ENCODE peak calls at places on chromosomes 3 and 15, in seven cellular contexts. One of them, this sample, is unnamed.

GRCh38 chr3:49727154-49727923 is 3.6 kb upstream of the GMPPB start:
- DNase-seq in fibroblast of lung: no peak
- DNase-seq in lung microvascular endothelial cell: no peak
- DNase-seq in AG04450: no peak
- DNase-seq in iPS-NIHi11: no peak
- DNase-seq in NT2/D1: no peak
- DNase-seq in putamen: no peak
- DNase-seq in this sample: no peak

GRCh38 chr3:133162906-133163305 is 124.7 kb downstream of the TMEM108 start:
- DNase-seq in fibroblast of lung: no peak
- DNase-seq in iPS-NIHi11: no peak
- DNase-seq in lung microvascular endothelial cell: no peak
- DNase-seq in NT2/D1: no peak
- DNase-seq in AG04450: no peak
- DNase-seq in putamen: peak
- DNase-seq in this sample: peak

GRCh38 chr3:38017445-38018295 is 11.8 kb downstream of the PLCD1 start:
- DNase-seq in iPS-NIHi11: no peak
- DNase-seq in AG04450: no peak
- DNase-seq in NT2/D1: no peak
- DNase-seq in putamen: no peak
- DNase-seq in fibroblast of lung: no peak
- DNase-seq in lung microvascular endothelial cell: no peak
- DNase-seq in this sample: no peak

GRCh38 chr3:131714585-131715220 is 211.9 kb upstream of the MRPL3 start:
- DNase-seq in iPS-NIHi11: no peak
- DNase-seq in NT2/D1: no peak
- DNase-seq in fibroblast of lung: no peak
- DNase-seq in putamen: no peak
- DNase-seq in lung microvascular endothelial cell: no peak
- DNase-seq in AG04450: no peak
- DNase-seq in this sample: no peak

GRCh38 chr15:71742964-71743363 is 67.4 kb upstream of the NR2E3 start:
- DNase-seq in NT2/D1: no peak
- DNase-seq in AG04450: no peak
- DNase-seq in iPS-NIHi11: no peak
- DNase-seq in fibroblast of lung: no peak
- DNase-seq in putamen: no peak
- DNase-seq in lung microvascular endothelial cell: no peak
- DNase-seq in this sample: no peak

GRCh38 chr15:101277038-101277822 is at the start of gene SELENOS:
- DNase-seq in fibroblast of lung: peak
- DNase-seq in lung microvascular endothelial cell: peak
- DNase-seq in iPS-NIHi11: peak
- DNase-seq in NT2/D1: peak
- DNase-seq in putamen: peak
- DNase-seq in AG04450: peak
- DNase-seq in this sample: peak

GRCh38 chr3:73352841-73353493 is 271.8 kb downstream of the PDZRN3 start:
- DNase-seq in lung microvascular endothelial cell: no peak
- DNase-seq in AG04450: no peak
- DNase-seq in putamen: no peak
- DNase-seq in fibroblast of lung: no peak
- DNase-seq in iPS-NIHi11: no peak
- DNase-seq in NT2/D1: no peak
- DNase-seq in this sample: no peak

GRCh38 chr3:193046369-193046768 is 128.7 kb upstream of the MB21D2 start:
- DNase-seq in iPS-NIHi11: no peak
- DNase-seq in lung microvascular endothelial cell: no peak
- DNase-seq in putamen: no peak
- DNase-seq in AG04450: no peak
- DNase-seq in fibroblast of lung: no peak
- DNase-seq in NT2/D1: no peak
- DNase-seq in this sample: no peak

GRCh38 chr3:49411550-49411967 is 217 bp downstream of the RHOA start:
- DNase-seq in AG04450: no peak
- DNase-seq in fibroblast of lung: no peak
- DNase-seq in iPS-NIHi11: peak
- DNase-seq in putamen: peak
- DNase-seq in lung microvascular endothelial cell: no peak
- DNase-seq in NT2/D1: no peak
- DNase-seq in this sample: no peak

GRCh38 chr3:23264413-23264812 is 61.3 kb downstream of the UBE2E2 start:
- DNase-seq in NT2/D1: no peak
- DNase-seq in fibroblast of lung: peak
- DNase-seq in iPS-NIHi11: no peak
- DNase-seq in AG04450: peak
- DNase-seq in putamen: no peak
- DNase-seq in lung microvascular endothelial cell: peak
- DNase-seq in this sample: no peak

GRCh38 chr3:62755285-62755684 is 119.9 kb downstream of the CADPS start:
- DNase-seq in AG04450: no peak
- DNase-seq in lung microvascular endothelial cell: no peak
- DNase-seq in putamen: no peak
- DNase-seq in fibroblast of lung: no peak
- DNase-seq in NT2/D1: no peak
- DNase-seq in iPS-NIHi11: no peak
- DNase-seq in this sample: peak

GRCh38 chr3:64687781-64688515 is at the start of gene ADAMTS9:
- DNase-seq in lung microvascular endothelial cell: peak
- DNase-seq in iPS-NIHi11: peak
- DNase-seq in putamen: peak
- DNase-seq in AG04450: no peak
- DNase-seq in fibroblast of lung: peak
- DNase-seq in NT2/D1: no peak
- DNase-seq in this sample: no peak

GRCh38 chr3:99559196-99559595 is 79.2 kb upstream of the COL8A1 start:
- DNase-seq in NT2/D1: no peak
- DNase-seq in iPS-NIHi11: no peak
- DNase-seq in fibroblast of lung: no peak
- DNase-seq in AG04450: no peak
- DNase-seq in lung microvascular endothelial cell: no peak
- DNase-seq in putamen: no peak
- DNase-seq in this sample: no peak

GRCh38 chr3:157572559-157573270 is 69.5 kb upstream of the VEPH1 start:
- DNase-seq in AG04450: no peak
- DNase-seq in putamen: peak
- DNase-seq in iPS-NIHi11: peak
- DNase-seq in fibroblast of lung: peak
- DNase-seq in lung microvascular endothelial cell: peak
- DNase-seq in NT2/D1: peak
- DNase-seq in this sample: peak

GRCh38 chr15:60614862-60615771 is 136.2 kb upstream of the ICE2 start:
- DNase-seq in AG04450: no peak
- DNase-seq in lung microvascular endothelial cell: no peak
- DNase-seq in putamen: peak
- DNase-seq in NT2/D1: no peak
- DNase-seq in iPS-NIHi11: peak
- DNase-seq in fibroblast of lung: no peak
- DNase-seq in this sample: no peak

GRCh38 chr3:120160050-120160449 is 65.8 kb upstream of the GSK3B start:
- DNase-seq in putamen: no peak
- DNase-seq in lung microvascular endothelial cell: peak
- DNase-seq in NT2/D1: no peak
- DNase-seq in fibroblast of lung: peak
- DNase-seq in iPS-NIHi11: peak
- DNase-seq in AG04450: peak
- DNase-seq in this sample: no peak

GRCh38 chr3:70064194-70064787 is 64.8 kb downstream of the SAMMSON start:
- DNase-seq in lung microvascular endothelial cell: peak
- DNase-seq in iPS-NIHi11: peak
- DNase-seq in AG04450: peak
- DNase-seq in putamen: peak
- DNase-seq in NT2/D1: no peak
- DNase-seq in fibroblast of lung: peak
- DNase-seq in this sample: no peak

GRCh38 chr3:57411715-57412114 is 119.2 kb upstream of the ASB14 start:
- DNase-seq in lung microvascular endothelial cell: no peak
- DNase-seq in AG04450: no peak
- DNase-seq in NT2/D1: no peak
- DNase-seq in iPS-NIHi11: no peak
- DNase-seq in fibroblast of lung: no peak
- DNase-seq in putamen: no peak
- DNase-seq in this sample: no peak

GRCh38 chr15:88704791-88705768 is 66.3 kb downstream of the ISG20 start:
- DNase-seq in putamen: peak
- DNase-seq in NT2/D1: no peak
- DNase-seq in fibroblast of lung: peak
- DNase-seq in AG04450: no peak
- DNase-seq in iPS-NIHi11: peak
- DNase-seq in lung microvascular endothelial cell: peak
- DNase-seq in this sample: no peak

GRCh38 chr3:173938159-173938558 is 540.6 kb downstream of the NLGN1 start:
- DNase-seq in NT2/D1: no peak
- DNase-seq in fibroblast of lung: peak
- DNase-seq in AG04450: no peak
- DNase-seq in lung microvascular endothelial cell: peak
- DNase-seq in putamen: no peak
- DNase-seq in iPS-NIHi11: no peak
- DNase-seq in this sample: peak

GRCh38 chr15:34360298-34360697 is 6.7 kb downstream of the LPCAT4 start:
- DNase-seq in lung microvascular endothelial cell: no peak
- DNase-seq in AG04450: no peak
- DNase-seq in putamen: no peak
- DNase-seq in fibroblast of lung: no peak
- DNase-seq in iPS-NIHi11: peak
- DNase-seq in NT2/D1: no peak
- DNase-seq in this sample: no peak

GRCh38 chr15:55824857-55825613 is 82.1 kb upstream of the PRTG start:
- DNase-seq in AG04450: no peak
- DNase-seq in lung microvascular endothelial cell: no peak
- DNase-seq in NT2/D1: no peak
- DNase-seq in putamen: no peak
- DNase-seq in fibroblast of lung: no peak
- DNase-seq in iPS-NIHi11: peak
- DNase-seq in this sample: no peak

GRCh38 chr3:170496026-170496867 is 77.6 kb downstream of the CLDN11 start:
- DNase-seq in iPS-NIHi11: no peak
- DNase-seq in fibroblast of lung: no peak
- DNase-seq in putamen: no peak
- DNase-seq in NT2/D1: no peak
- DNase-seq in lung microvascular endothelial cell: no peak
- DNase-seq in AG04450: no peak
- DNase-seq in this sample: no peak

This sample was measured in NCI-H1436.